ENCODE peak calls at places on chromosome 6, in four cellular contexts. N is K562, U is HepG2, L is HEK293T. V is an unnamed sample.

GRCh38 chr6:69668916-69669315 is 127.9 kb downstream of the LMBRD1 start:
- DNase-seq in N (no peak), U (no peak), L (no peak), V (no peak)

GRCh38 chr6:754202-754601 is 61.3 kb upstream of the EXOC2 start:
- DNase-seq in N (no peak), U (peak; percentile 18), L (no peak), V (no peak)

GRCh38 chr6:131727868-131728267 is 17.1 kb upstream of the CTAGE9 start:
- DNase-seq in N (no peak), U (peak; percentile 45), L (no peak), V (no peak)

GRCh38 chr6:72464791-72465691 is 156.8 kb upstream of the KCNQ5 start:
- DNase-seq in N (peak; percentile 12), U (no peak), L (no peak), V (no peak)

GRCh38 chr6:68025764-68026163 is 609.3 kb upstream of the ADGRB3 start:
- DNase-seq in N (peak; percentile 14), U (no peak), L (no peak), V (no peak)

GRCh38 chr6:108838101-108838717 is 10.0 kb upstream of the ARMC2 start:
- DNase-seq in N (no peak), U (no peak), L (no peak), V (peak; percentile 76)

GRCh38 chr6:156694679-156695078 is 82.5 kb upstream of the ARID1B start:
- DNase-seq in N (no peak), U (no peak), L (no peak), V (no peak)

GRCh38 chr6:33987531-33988021 is 158.3 kb downstream of the GRM4 start:
- DNase-seq in N (no peak), U (no peak), L (no peak), V (no peak)

GRCh38 chr6:170345662-170346061 is 39.1 kb downstream of the FAM120B start:
- DNase-seq in N (no peak), U (no peak), L (no peak), V (no peak)

GRCh38 chr6:34059136-34059731 is 86.7 kb downstream of the GRM4 start:
- DNase-seq in N (no peak), U (no peak), L (no peak), V (no peak)

GRCh38 chr6:33683051-33683571 is 28.4 kb downstream of the UQCC2 start:
- DNase-seq in N (no peak), U (no peak), L (no peak), V (no peak)

GRCh38 chr6:153511896-153512496 is 380.9 kb upstream of the RGS17 start:
- DNase-seq in N (peak; percentile 32), U (peak; percentile 29), L (peak; percentile 52), V (no peak)

GRCh38 chr6:133854633-133855598 is 34.0 kb upstream of the TCF21 start:
- DNase-seq in N (no peak), U (peak; percentile 20), L (no peak), V (peak; percentile 59)

GRCh38 chr6:46443623-46444022 is 47.6 kb downstream of the RCAN2 start:
- DNase-seq in N (no peak), U (no peak), L (no peak), V (no peak)

GRCh38 chr6:156390621-156391378 is 386.4 kb upstream of the ARID1B start:
- DNase-seq in N (no peak), U (no peak), L (no peak), V (peak; percentile 20)

GRCh38 chr6:68655028-68655427 is 19.9 kb downstream of the ADGRB3 start:
- DNase-seq in N (no peak), U (no peak), L (no peak), V (no peak)

GRCh38 chr6:169859978-169860703 is 108.7 kb downstream of the ERMARD start:
- DNase-seq in N (no peak), U (no peak), L (no peak), V (no peak)

GRCh38 chr6:98832282-98833100 is 1.9 kb upstream of the POU3F2 start:
- DNase-seq in N (no peak), U (no peak), L (no peak), V (peak; percentile 37)

GRCh38 chr6:5871296-5871695 is 135.4 kb downstream of the NRN1 start:
- DNase-seq in N (no peak), U (no peak), L (no peak), V (no peak)

GRCh38 chr6:110357298-110357695 is 852 bp downstream of the METTL24 start:
- DNase-seq in N (no peak), U (no peak), L (no peak), V (no peak)

GRCh38 chr6:163180874-163181541 is 233.5 kb upstream of the QKI start:
- DNase-seq in N (peak; percentile 23), U (peak; percentile 91), L (peak; percentile 72), V (peak; percentile 77)

GRCh38 chr6:13011612-13012146 is 295.1 kb downstream of the PHACTR1 start:
- DNase-seq in N (no peak), U (peak; percentile 6), L (no peak), V (no peak)

GRCh38 chr6:109455161-109455501 is 441 bp downstream of the MICAL1 start:
- DNase-seq in N (no peak), U (no peak), L (no peak), V (peak; percentile 51)

GRCh38 chr6:163415620-163416379 is 1.3 kb downstream of the QKI start:
- DNase-seq in N (peak; percentile 55), U (peak; percentile 53), L (peak; percentile 49), V (no peak)

DNA sequence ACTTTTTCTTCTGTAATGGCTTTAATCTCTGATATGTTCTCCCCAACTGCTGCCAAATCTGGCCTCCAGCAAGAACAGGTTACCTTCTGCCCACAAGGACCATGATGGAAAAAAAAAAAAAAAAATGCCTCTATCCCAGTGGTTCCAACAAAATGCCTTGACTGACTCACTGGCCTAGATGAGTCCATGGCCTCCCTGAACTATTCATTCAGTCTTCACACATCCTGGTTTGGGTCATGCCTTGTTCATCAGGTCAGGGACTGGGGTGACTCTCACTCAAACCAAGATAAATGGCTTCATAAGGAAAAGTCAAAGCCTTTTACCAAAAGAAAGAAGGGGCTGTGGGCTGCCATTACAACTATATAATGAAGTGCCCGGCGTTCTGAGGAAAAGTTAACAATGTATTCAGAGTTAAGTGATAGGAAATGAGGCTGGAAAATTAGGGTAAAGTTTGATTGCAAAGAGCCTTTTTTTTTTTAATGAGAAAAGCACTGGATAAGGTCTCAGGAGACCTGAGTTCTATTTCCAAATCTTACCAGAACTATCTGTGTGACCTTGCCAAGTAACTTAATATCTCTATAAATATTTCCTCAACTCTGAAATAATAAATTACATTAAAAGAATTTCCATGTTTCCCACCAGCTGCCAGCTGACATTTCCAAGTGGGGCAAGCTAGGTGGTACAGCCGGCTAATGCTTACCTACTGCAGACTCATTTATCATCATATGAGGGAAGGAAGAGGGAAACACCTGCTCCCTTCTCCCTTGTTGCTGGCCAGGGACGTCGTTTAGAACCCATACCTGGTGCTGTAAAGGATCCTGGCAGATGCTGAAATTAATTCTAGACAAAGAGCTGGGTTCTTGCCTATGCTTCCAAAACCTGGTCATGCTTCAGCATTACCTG is 380.0 kb upstream of the MARCKS start:
- DNase-seq in N (no peak), U (no peak), L (no peak), V (no peak)
- TF ChIP-seq ELF4 in N (no peak), U (no peak), L (no peak), V (no peak)

DNA sequence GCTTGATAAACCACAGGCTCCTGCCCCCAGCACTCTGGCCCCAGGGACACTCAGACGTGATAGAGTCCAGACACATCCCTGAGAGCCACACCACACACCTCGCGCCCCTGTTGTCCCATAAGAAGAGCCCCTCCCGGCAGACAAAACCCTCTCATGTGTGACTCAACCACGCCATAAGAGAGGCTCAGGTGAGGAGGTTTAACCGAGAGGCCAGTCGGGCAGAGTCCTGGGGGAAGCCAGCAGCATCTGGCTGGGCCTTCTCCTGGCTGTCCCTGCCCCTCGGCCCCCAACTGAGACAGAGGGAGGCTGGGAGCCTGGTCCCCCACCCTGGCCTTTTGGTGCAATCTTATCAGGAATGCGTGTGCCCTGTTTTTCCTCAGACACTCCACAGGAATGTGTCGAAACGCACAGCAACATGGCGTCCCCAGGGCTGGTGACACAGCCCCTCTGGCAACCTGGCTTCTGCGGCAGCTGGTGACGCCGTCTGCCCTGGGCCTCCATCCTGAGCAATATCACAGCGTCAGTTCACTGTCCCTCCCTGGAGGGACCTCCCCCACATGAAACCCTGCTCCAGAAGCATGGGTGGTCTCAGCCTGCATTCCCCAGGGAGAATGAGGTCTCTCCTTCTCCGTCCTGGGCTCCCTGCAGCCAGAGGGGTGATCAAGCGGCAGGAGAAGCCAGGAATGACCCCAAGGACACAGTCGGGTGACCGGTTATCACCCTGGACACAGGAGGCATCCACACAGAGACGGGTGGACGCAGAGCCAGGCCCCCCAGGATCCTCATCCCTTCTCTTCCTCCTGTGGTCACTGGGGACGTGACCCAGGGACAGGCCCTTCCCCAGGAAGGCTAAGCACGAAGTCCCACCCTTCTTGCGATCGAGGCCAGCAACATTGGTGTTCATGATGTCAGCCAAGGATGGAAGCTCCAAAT is 156.6 kb upstream of the AFDN start:
- DNase-seq in N (no peak), U (no peak), L (no peak), V (no peak)
- TF ChIP-seq ELF4 in N (no peak), U (no peak), L (no peak), V (no peak)

GRCh38 chr6:121520337-121521163 is 85.1 kb downstream of the GJA1 start:
- DNase-seq in N (no peak), U (no peak), L (no peak), V (no peak)

GRCh38 chr6:121521164-121521555 is 85.7 kb downstream of the GJA1 start:
- DNase-seq in N (no peak), U (no peak), L (no peak), V (no peak)

GRCh38 chr6:121522771-121523386 is 87.4 kb downstream of the GJA1 start:
- DNase-seq in N (no peak), U (no peak), L (no peak), V (no peak)

GRCh38 chr6:121523628-121524027 is 88.2 kb downstream of the GJA1 start:
- DNase-seq in N (no peak), U (no peak), L (no peak), V (no peak)

GRCh38 chr6:121522265-121522664 is 86.8 kb downstream of the GJA1 start:
- DNase-seq in N (no peak), U (no peak), L (no peak), V (no peak)
- TF ChIP-seq ELF4 in N (no peak), U (no peak), L (no peak), V (no peak)

DNA sequence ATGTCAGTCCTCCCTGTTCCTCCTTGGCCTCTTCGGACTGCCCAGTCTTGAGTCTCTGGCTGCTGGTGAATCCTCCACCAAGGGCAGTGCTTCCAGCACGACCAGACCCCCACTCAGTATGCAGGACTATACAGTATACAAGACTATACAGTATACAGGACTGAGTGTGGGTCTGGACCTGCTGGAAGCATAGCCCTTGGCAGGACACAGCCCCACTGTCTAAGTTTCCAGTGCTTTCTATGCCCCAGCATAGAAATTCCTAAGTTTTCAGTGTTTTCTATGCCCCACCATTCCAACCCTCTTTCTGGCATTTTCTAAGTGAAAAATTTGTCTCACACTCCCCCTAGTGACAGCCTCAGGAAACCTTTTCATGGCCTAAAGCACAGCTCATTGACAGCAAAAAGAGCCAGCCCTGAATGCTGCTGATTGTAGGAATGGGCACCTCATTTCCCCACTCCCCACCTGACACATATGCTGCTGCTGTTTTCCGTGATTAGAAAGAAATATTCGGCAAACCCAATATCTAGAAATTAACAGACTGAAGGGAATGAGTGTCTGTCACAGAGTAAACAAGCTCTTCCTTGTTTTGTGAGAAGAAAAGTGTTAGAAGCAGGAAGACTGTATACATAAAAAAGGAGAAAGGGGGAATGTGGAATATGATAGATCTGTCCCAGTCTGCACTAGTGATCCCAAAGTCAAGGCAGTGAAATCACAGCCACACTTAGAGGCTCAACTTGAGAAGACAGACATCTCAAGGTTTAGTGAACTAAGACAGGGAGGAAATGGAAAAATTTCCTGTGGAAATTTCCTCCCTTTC is 206.9 kb downstream of the IBTK start:
- DNase-seq in N (no peak), U (peak; percentile 46), L (peak; percentile 35), V (peak; percentile 47)
- TF ChIP-seq ELF4 in N (no peak), U (no peak), L (no peak), V (no peak)

GRCh38 chr6:155227076-155227475 is 36.7 kb upstream of the CLDN20 start:
- DNase-seq in N (no peak), U (no peak), L (no peak), V (no peak)
- TF ChIP-seq ELF4 in N (no peak), U (no peak), L (no peak), V (no peak)

V was measured in WTC11.